ENCODE peak calls at places on chromosomes 2 and 18, in nine cellular contexts. J is skeletal muscle cell; X is pons; A is AG10803; W is occipital lobe; G is thoracic aorta; T is AG20443; Q is globus pallidus; L is activated CD4-positive, alpha-beta T cell treated with anti-CD3 and anti-CD28 coated beads for 48 hours. E is an unnamed sample.

GRCh38 chr2:135256531-135257258 is 204.6 kb downstream of the RAB3GAP1 start:
- DNase-seq in W (no peak), Q (no peak), L (no peak), X (no peak), T (no peak), G (no peak), A (peak; percentile 68), J (peak; percentile 31), E (no peak)

GRCh38 chr18:75124967-75125358 is 84.0 kb downstream of the PTGR3 start:
- DNase-seq in L (no peak), A (no peak), T (no peak), X (no peak), J (no peak), W (no peak), Q (no peak), G (no peak), E (no peak)

GRCh38 chr2:219969508-219969907 is 342.1 kb downstream of the SLC4A3 start:
- DNase-seq in W (no peak), L (no peak), X (no peak), J (peak; percentile 22), A (peak; percentile 70), Q (no peak), T (peak; percentile 56), G (no peak), E (no peak)

GRCh38 chr2:71476495-71476894 is 23.1 kb downstream of the DYSF start:
- DNase-seq in T (no peak), A (no peak), W (no peak), X (no peak), Q (no peak), L (no peak), J (no peak), G (no peak), E (no peak)

GRCh38 chr2:55049794-55050132 is 488 bp downstream of the RTN4 start:
- DNase-seq in G (no peak), T (peak; percentile 22), L (no peak), Q (no peak), A (no peak), W (no peak), X (no peak), J (no peak), E (peak; percentile 49)

GRCh38 chr2:137535897-137536296 is 428.4 kb upstream of the HNMT start:
- DNase-seq in G (no peak), A (no peak), Q (no peak), T (no peak), W (no peak), J (no peak), X (no peak), L (no peak), E (no peak)

GRCh38 chr2:197760293-197760657 is 24.8 kb downstream of the BOLL start:
- DNase-seq in Q (no peak), W (no peak), A (no peak), X (no peak), G (no peak), J (no peak), T (no peak), L (no peak), E (no peak)

GRCh38 chr2:47094519-47095155 is 60.5 kb downstream of the STPG4 start:
- DNase-seq in G (no peak), Q (no peak), A (peak; percentile 84), W (no peak), J (no peak), L (no peak), X (no peak), T (peak; percentile 82), E (no peak)

GRCh38 chr2:105777071-105777482 is 32.4 kb downstream of the NCK2 start:
- DNase-seq in L (peak; percentile 31), T (no peak), Q (no peak), G (no peak), A (no peak), J (no peak), X (no peak), W (no peak), E (no peak)

GRCh38 chr18:79823120-79823519 is 25.4 kb downstream of the KCNG2 start:
- DNase-seq in T (no peak), X (no peak), W (no peak), L (no peak), Q (no peak), A (no peak), G (no peak), J (no peak), E (no peak)

GRCh38 chr2:187057466-187057865 is 208.5 kb upstream of the ZSWIM2 start:
- DNase-seq in X (no peak), L (no peak), J (no peak), W (no peak), Q (no peak), T (no peak), A (no peak), G (no peak), E (no peak)

GRCh38 chr18:47254341-47254939 is 3.0 kb upstream of the SKOR2 start:
- DNase-seq in G (no peak), T (peak; percentile 63), L (peak; percentile 60), A (peak; percentile 33), Q (peak; percentile 8), X (peak; percentile 5), W (no peak), J (no peak), E (no peak)

GRCh38 chr2:232502513-232502900 is 14.9 kb upstream of the ECEL1 start:
- DNase-seq in J (no peak), X (no peak), T (no peak), Q (no peak), W (no peak), L (no peak), G (no peak), A (no peak), E (no peak)

GRCh38 chr2:15980605-15981098 is 40.3 kb downstream of the MYCN start:
- DNase-seq in A (no peak), G (no peak), J (no peak), T (no peak), L (no peak), W (no peak), X (no peak), Q (no peak), E (no peak)

GRCh38 chr2:100893753-100894530 is 74.0 kb downstream of the NPAS2 start:
- DNase-seq in L (no peak), W (no peak), X (no peak), J (no peak), Q (no peak), T (no peak), G (no peak), A (no peak), E (no peak)

GRCh38 chr2:45096996-45097395 is 87.7 kb upstream of the SIX2 start:
- DNase-seq in J (no peak), W (no peak), X (no peak), A (no peak), L (no peak), T (no peak), G (no peak), Q (no peak), E (no peak)

GRCh38 chr2:189937691-189938090 is 124.8 kb downstream of the MSTN start:
- DNase-seq in L (no peak), A (no peak), T (no peak), W (no peak), Q (no peak), X (no peak), J (no peak), G (no peak), E (no peak)

GRCh38 chr2:20141056-20141762 is 83.7 kb downstream of the SDC1 start:
- DNase-seq in X (no peak), L (no peak), G (peak; percentile 82), W (no peak), J (peak; percentile 96), T (peak; percentile 95), Q (no peak), A (peak; percentile 97), E (no peak)

GRCh38 chr2:235930701-235931100 is 237.5 kb downstream of the GBX2 start:
- DNase-seq in W (no peak), L (no peak), X (no peak), Q (no peak), A (no peak), T (no peak), G (no peak), J (no peak), E (no peak)

GRCh38 chr2:63692002-63692606 is 103.3 kb downstream of the MDH1 start:
- DNase-seq in X (peak; percentile 46), Q (peak; percentile 24), W (no peak), J (no peak), L (no peak), T (peak; percentile 56), A (peak; percentile 78), G (no peak), E (peak; percentile 48)

GRCh38 chr2:96537734-96538486 is 1.4 kb downstream of the ARID5A start:
- DNase-seq in A (no peak), L (peak; percentile 63), T (no peak), X (no peak), W (no peak), G (no peak), Q (no peak), J (no peak), E (no peak)

GRCh38 chr2:191696001-191696400 is 18.1 kb downstream of the NABP1 start:
- DNase-seq in J (peak; percentile 93), T (peak; percentile 83), W (no peak), A (peak; percentile 95), Q (peak; percentile 50), L (no peak), X (peak; percentile 64), G (no peak), E (no peak)

GRCh38 chr2:181850914-181851560 is 40.5 kb upstream of the ITPRID2 start:
- DNase-seq in Q (no peak), W (no peak), G (no peak), X (no peak), L (no peak), A (no peak), J (no peak), T (no peak), E (no peak)

GRCh38 chr18:62324917-62325805 is at the start of gene TNFRSF11A:
- DNase-seq in G (no peak), W (no peak), A (no peak), J (no peak), Q (no peak), L (peak; percentile 74), X (no peak), T (peak; percentile 51), E (peak; percentile 92)

GRCh38 chr2:12764075-12764722 is 47.5 kb downstream of the TRIB2 start:
- DNase-seq in T (peak; percentile 74), J (no peak), G (no peak), L (no peak), Q (no peak), A (peak; percentile 81), X (no peak), W (no peak), E (no peak)

GRCh38 chr18:57837917-57838548 is 34.9 kb upstream of the ATP8B1 start:
- DNase-seq in A (no peak), Q (no peak), X (no peak), J (no peak), G (no peak), T (no peak), L (peak; percentile 72), W (no peak), E (peak; percentile 33)

GRCh38 chr2:231673348-231673770 is 35.0 kb upstream of the PTMA start:
- DNase-seq in T (no peak), A (peak; percentile 33), W (no peak), Q (no peak), G (no peak), J (no peak), X (no peak), L (no peak), E (no peak)

GRCh38 chr2:57962861-57963260 is 83.7 kb upstream of the VRK2 start:
- DNase-seq in J (no peak), A (no peak), T (no peak), G (no peak), L (no peak), X (no peak), W (no peak), Q (no peak), E (no peak)

GRCh38 chr2:172745636-172746035 is 10.0 kb downstream of the RAPGEF4 start:
- DNase-seq in X (no peak), J (no peak), G (no peak), Q (no peak), L (no peak), A (no peak), W (no peak), T (no peak), E (no peak)

GRCh38 chr2:157488877-157489276 is 45.0 kb upstream of the CYTIP start:
- DNase-seq in J (no peak), T (no peak), X (no peak), L (no peak), Q (no peak), A (no peak), W (no peak), G (no peak), E (no peak)

GRCh38 chr18:58269931-58270330 is 225.9 kb downstream of the NEDD4L start:
- DNase-seq in X (no peak), L (no peak), J (no peak), W (no peak), G (no peak), T (no peak), A (no peak), Q (no peak), E (no peak)